ENCODE peak calls at places on chromosomes 13 and 19, in five cellular contexts. P is HCT116, A is H1, I is K562, G is HepG2. K is an unnamed sample.

GRCh38 chr19:18699403-18700054 is 16.0 kb downstream of the CRTC1 start:
- DNase-seq in P (no peak), A (no peak), I (peak; percentile 68), G (no peak), K (no peak)

GRCh38 chr13:28313579-28313978 is 175.2 kb downstream of the PAN3 start:
- DNase-seq in P (peak; percentile 28), A (no peak), I (no peak), G (no peak), K (no peak)

GRCh38 chr13:90365130-90365529 is 982.4 kb upstream of the MIR17HG start:
- DNase-seq in P (no peak), A (no peak), I (no peak), G (no peak), K (no peak)

GRCh38 chr19:8209111-8209964 is at the start of gene CERS4:
- DNase-seq in P (no peak), A (peak; percentile 64), I (peak; percentile 97), G (peak; percentile 82), K (no peak)

GRCh38 chr19:18098891-18099622 is 1.5 kb downstream of the MAST3 start:
- DNase-seq in P (no peak), A (no peak), I (peak; percentile 71), G (no peak), K (peak; percentile 84)

GRCh38 chr13:24834902-24835510 is 71.0 kb downstream of the RNF17 start:
- DNase-seq in P (no peak), A (no peak), I (no peak), G (no peak), K (no peak)

GRCh38 chr19:8086849-8087248 is 34.3 kb downstream of the CCL25 start:
- DNase-seq in P (no peak), A (no peak), I (no peak), G (no peak), K (no peak)

GRCh38 chr13:109332501-109333499 is 453.6 kb downstream of the IRS2 start:
- DNase-seq in P (no peak), A (no peak), I (no peak), G (no peak), K (no peak)

GRCh38 chr13:111491659-111492058 is 171.2 kb downstream of the TEX29 start:
- DNase-seq in P (no peak), A (no peak), I (no peak), G (no peak), K (no peak)

GRCh38 chr13:111491021-111491420 is 170.6 kb downstream of the TEX29 start:
- DNase-seq in P (no peak), A (no peak), I (no peak), G (no peak), K (no peak)

GRCh38 chr13:111492341-111492945 is 172.0 kb downstream of the TEX29 start:
- DNase-seq in P (no peak), A (no peak), I (no peak), G (no peak), K (no peak)

GRCh38 chr13:111489301-111489700 is 168.9 kb downstream of the TEX29 start:
- DNase-seq in P (no peak), A (no peak), I (no peak), G (no peak), K (no peak)

DNA sequence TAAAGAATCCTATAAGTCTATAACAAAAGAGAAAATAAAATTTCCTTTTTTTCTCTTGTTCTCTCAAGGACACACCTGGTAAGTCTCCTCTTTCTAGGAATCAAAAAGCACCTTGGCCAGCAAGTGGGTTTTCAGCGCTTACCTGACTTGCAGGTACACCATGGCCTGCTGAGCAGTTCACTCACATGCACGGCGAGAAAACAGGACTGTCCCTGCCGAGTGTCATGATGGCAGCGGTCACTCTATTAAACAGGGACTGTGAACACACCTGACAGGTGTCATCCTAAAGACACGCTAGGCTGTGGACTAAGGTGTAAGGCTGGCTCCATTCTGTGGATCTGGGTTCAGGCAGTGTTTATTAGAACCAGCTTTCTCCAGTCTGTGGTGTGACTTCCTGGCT is 170.2 kb downstream of the TEX29 start:
- DNase-seq in P (no peak), A (no peak), I (no peak), G (no peak), K (no peak)
- TF ChIP-seq ZNF274 in P (no peak), A (no peak), I (no peak), G (no peak), K (no peak)

GRCh38 chr13:48828962-48829405 is 146.7 kb upstream of the FNDC3A start:
- DNase-seq in P (no peak), A (no peak), I (no peak), G (no peak), K (no peak)
- TF ChIP-seq SP1 in P (no peak), A (peak; percentile 40), I (no peak), G (no peak), K (no peak)

DNA sequence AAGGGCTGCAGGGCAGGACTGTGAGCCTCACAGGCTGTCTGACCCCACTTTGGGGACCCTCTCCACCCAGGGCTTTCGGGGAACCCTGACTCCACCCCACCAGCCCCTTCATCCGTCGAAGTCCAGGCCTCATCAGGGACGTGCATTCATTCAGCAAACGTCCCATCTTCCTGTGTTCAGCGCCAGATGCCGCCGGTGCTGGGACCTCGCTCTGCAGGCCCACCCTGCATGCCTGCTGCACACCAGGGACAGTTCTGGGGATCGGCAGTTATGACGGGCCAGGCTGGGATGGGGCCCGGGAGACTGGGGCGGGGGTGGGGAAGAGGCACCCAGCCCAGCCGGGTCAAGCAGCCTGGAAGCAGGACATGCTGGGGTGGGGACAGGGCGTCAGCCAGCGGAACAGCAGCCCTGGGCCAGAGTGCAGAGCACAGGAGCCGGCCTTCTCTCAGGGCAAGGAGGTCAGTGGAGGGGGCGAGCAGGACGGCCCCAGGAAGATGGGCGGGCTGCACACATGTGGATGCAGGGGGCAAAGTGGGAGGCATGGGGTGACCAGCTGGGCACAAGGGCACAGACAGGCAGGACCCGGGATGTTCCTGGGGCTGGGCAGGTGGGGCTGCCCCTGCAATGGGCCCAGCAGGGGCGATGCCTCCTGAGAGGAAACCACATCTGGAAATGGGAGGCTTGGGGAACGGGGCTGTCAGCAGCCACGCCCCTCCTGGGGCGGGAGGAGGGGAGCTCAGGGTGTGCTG is 5.1 kb downstream of the GAMT start:
- DNase-seq in P (no peak), A (no peak), I (no peak), G (no peak), K (no peak)
- TF ChIP-seq ZNF274 in P (no peak), A (no peak), I (no peak), G (no peak), K (no peak)

DNA sequence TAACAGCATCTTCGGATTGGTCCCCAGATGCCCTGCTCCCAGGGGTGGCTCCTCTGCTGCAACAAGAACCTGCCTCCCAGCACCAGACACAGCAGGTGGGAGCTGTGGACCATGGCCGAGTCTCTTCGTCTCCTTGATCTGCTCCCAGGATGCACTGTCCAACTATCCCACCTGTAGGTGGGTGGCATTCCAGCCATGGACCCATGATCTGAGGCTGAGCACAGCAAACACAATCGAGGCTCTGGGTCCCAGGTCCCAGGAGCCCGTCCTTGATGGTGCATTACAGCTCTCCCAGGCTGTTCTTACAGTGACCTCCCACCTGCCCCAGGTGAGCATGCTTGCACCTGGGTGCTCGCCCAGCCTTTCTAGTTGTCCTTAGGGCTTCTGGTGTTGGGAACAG is 1.6 kb downstream of the ZNF837 start:
- DNase-seq in P (no peak), A (no peak), I (no peak), G (no peak), K (no peak)
- TF ChIP-seq SP1 in P (no peak), A (no peak), I (no peak), G (no peak), K (no peak)

K was measured in GM12878.